ENCODE peak calls at places on chromosomes 13 and 19, in four cellular contexts. D is mesendoderm, B is H9, T is H1. L is an unnamed sample.

GRCh38 chr19:47609885-47610545 is 1.1 kb downstream of the BICRA start:
- DNase-seq in D (peak), T (no peak), B (peak), L (peak)

GRCh38 chr19:31312004-31312403 is 37.2 kb downstream of the TSHZ3 start:
- DNase-seq in T (no peak), B (no peak), D (no peak), L (peak)

GRCh38 chr19:45637890-45638667 is 1.1 kb downstream of the EML2 start:
- DNase-seq in B (peak), D (peak), T (no peak), L (peak)

GRCh38 chr19:52138614-52139290 is 986 bp downstream of the ZNF616 start:
- DNase-seq in B (peak), T (peak), D (peak), L (peak)

GRCh38 chr19:10318807-10319426 is 3.1 kb upstream of the FDX2 start:
- DNase-seq in T (no peak), B (no peak), D (no peak), L (no peak)

GRCh38 chr13:55244991-55245644 is 1895.6 kb upstream of the PRR20A start:
- DNase-seq in T (peak), B (peak), D (peak), L (no peak)

GRCh38 chr19:51211833-51212232 is 13.0 kb upstream of the CD33 start:
- DNase-seq in B (no peak), T (no peak), D (no peak), L (no peak)

GRCh38 chr19:49875801-49876421 is 1.2 kb downstream of the AKT1S1 start:
- DNase-seq in T (no peak), D (peak), B (peak), L (peak)

GRCh38 chr13:107480130-107480529 is 735.2 kb downstream of the LIG4 start:
- DNase-seq in T (no peak), D (no peak), B (no peak), L (peak)

GRCh38 chr19:10417598-10418280 is 2.6 kb upstream of the PDE4A start:
- DNase-seq in B (peak), T (no peak), D (peak), L (no peak)

GRCh38 chr13:50989476-50989875 is 79.9 kb downstream of the RNASEH2B start:
- DNase-seq in T (no peak), B (peak), D (peak), L (no peak)

GRCh38 chr13:94416454-94417080 is 62.9 kb downstream of the DCT start:
- DNase-seq in B (peak), T (peak), D (peak), L (peak)

GRCh38 chr19:16203256-16204004 is 5.7 kb downstream of the AP1M1 start:
- DNase-seq in D (no peak), B (no peak), T (no peak), L (no peak)

GRCh38 chr19:13132471-13133166 is 14.6 kb downstream of the NACC1 start:
- DNase-seq in D (no peak), T (no peak), B (peak), L (peak)

GRCh38 chr19:9848060-9848459 is 12.9 kb downstream of the PIN1 start:
- DNase-seq in T (no peak), B (peak), D (peak), L (no peak)

GRCh38 chr13:28498481-28499115 is 3.7 kb upstream of the FLT1 start:
- DNase-seq in B (no peak), D (no peak), T (no peak), L (no peak)

GRCh38 chr13:41428155-41428554 is 29.2 kb upstream of the RGCC start:
- DNase-seq in D (peak), B (peak), T (no peak), L (no peak)

GRCh38 chr19:980133-980998 is 3.8 kb upstream of the WDR18 start:
- DNase-seq in T (no peak), B (peak), D (peak), L (no peak)

GRCh38 chr13:54805743-54806142 is 1777.1 kb downstream of the OLFM4 start:
- DNase-seq in D (no peak), B (no peak), T (no peak), L (no peak)

GRCh38 chr19:48475369-48476068 is 6.3 kb downstream of the CYTH2 start:
- DNase-seq in D (no peak), B (no peak), T (no peak), L (no peak)

GRCh38 chr13:88000239-88000638 is 329.1 kb downstream of the SLITRK5 start:
- DNase-seq in D (peak), T (no peak), B (no peak), L (peak)

GRCh38 chr13:44273991-44274810 is 99.4 kb upstream of the SERP2 start:
- DNase-seq in B (no peak), T (no peak), D (no peak), L (peak)

GRCh38 chr19:12720851-12721655 is 2.7 kb downstream of the TNPO2 start:
- DNase-seq in T (no peak), D (no peak), B (no peak), L (no peak)

GRCh38 chr13:100944791-100945345 is 270.3 kb upstream of the TMTC4 start:
- DNase-seq in B (no peak), T (no peak), D (no peak), L (no peak)

GRCh38 chr13:60155978-60156377 is 7.8 kb downstream of the DIAPH3 start:
- DNase-seq in T (no peak), D (peak), B (no peak), L (peak)

GRCh38 chr13:34748561-34748960 is 193.5 kb upstream of the NBEA start:
- DNase-seq in T (no peak), D (no peak), B (no peak), L (no peak)

GRCh38 chr19:42568006-42568405 is 26.7 kb downstream of the CEACAM8 start:
- DNase-seq in T (no peak), D (no peak), B (no peak), L (no peak)

GRCh38 chr19:42567567-42567966 is 27.2 kb downstream of the CEACAM8 start:
- DNase-seq in T (no peak), D (no peak), B (no peak), L (no peak)

GRCh38 chr19:42571136-42571535 is 23.6 kb downstream of the CEACAM8 start:
- DNase-seq in D (no peak), T (no peak), B (no peak), L (no peak)

GRCh38 chr19:42573642-42574041 is 21.1 kb downstream of the CEACAM8 start:
- DNase-seq in T (no peak), D (no peak), B (no peak), L (no peak)

GRCh38 chr19:42569193-42569592 is 25.5 kb downstream of the CEACAM8 start:
- DNase-seq in T (no peak), B (no peak), D (no peak), L (no peak)
- H4K5ac ChIP-seq in T (no peak), B (no peak), D (no peak), L (no peak)

GRCh38 chr19:5126498-5127223 is 157.7 kb downstream of the KDM4B start:
- DNase-seq in T (no peak), B (no peak), D (no peak), L (no peak)
- H4K5ac ChIP-seq in T (no peak), B (no peak), D (no peak), L (no peak)

GRCh38 chr13:105462098-105462497 is 1073.4 kb downstream of the EFNB2 start:
- DNase-seq in T (no peak), B (no peak), D (peak), L (no peak)
- H4K5ac ChIP-seq in T (no peak), B (no peak), D (no peak), L (no peak)

GRCh38 chr19:39070888-39071287 is 13.3 kb upstream of the ACP7 start:
- DNase-seq in D (peak), T (no peak), B (no peak), L (peak)
- H4K5ac ChIP-seq in D (no peak), T (no peak), B (no peak), L (no peak)

DNA sequence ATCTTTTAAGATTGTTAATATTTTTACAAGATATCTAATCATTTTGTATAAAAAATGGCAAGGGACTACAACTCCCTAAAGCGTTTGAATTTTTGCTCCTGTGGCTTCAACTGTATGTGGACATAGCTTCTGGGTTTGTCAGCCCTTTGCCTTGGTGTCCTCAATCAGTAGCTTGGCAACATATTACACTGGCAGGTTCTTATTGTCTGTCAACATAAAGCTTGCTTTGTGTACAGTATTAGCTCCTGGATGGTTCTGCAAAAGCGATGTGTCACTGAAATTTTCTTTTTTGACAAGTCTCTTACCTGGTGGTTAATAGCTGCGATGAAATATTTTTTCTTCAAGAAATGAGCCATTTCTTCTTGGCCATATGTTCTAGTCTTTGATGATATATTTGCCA is 190.0 kb downstream of the HS6ST3 start:
- DNase-seq in D (no peak), T (no peak), B (no peak), L (no peak)
- H4K5ac ChIP-seq in D (no peak), T (no peak), B (no peak), L (no peak)

L was measured in IMR-90.